ENCODE peak calls at places on chromosome 20, in eight cellular contexts. One of them, this sample, is unnamed.

GRCh38 chr20:32539063-32539816 is 45.9 kb downstream of the NOL4L start:
- DNase-seq in bronchial epithelial cell: no peak
- DNase-seq in mesothelial cell of epicardium: no peak
- DNase-seq in stomach: no peak
- DNase-seq in mesendoderm: no peak
- DNase-seq in NCI-H1105: no peak
- DNase-seq in WTC11: no peak
- DNase-seq in astrocyte: no peak
- DNase-seq in this sample: no peak

GRCh38 chr20:49171928-49172327 is 16.2 kb downstream of the STAU1 start:
- DNase-seq in bronchial epithelial cell: no peak
- DNase-seq in mesothelial cell of epicardium: no peak
- DNase-seq in stomach: no peak
- DNase-seq in mesendoderm: no peak
- DNase-seq in NCI-H1105: no peak
- DNase-seq in WTC11: no peak
- DNase-seq in astrocyte: no peak
- DNase-seq in this sample: no peak

GRCh38 chr20:11810316-11811130 is 107.2 kb upstream of the BTBD3 start:
- DNase-seq in bronchial epithelial cell: peak
- DNase-seq in mesothelial cell of epicardium: no peak
- DNase-seq in stomach: no peak
- DNase-seq in mesendoderm: no peak
- DNase-seq in NCI-H1105: no peak
- DNase-seq in WTC11: no peak
- DNase-seq in astrocyte: peak
- DNase-seq in this sample: no peak

GRCh38 chr20:63191400-63191799 is 24.5 kb downstream of the YTHDF1 start:
- DNase-seq in bronchial epithelial cell: peak
- DNase-seq in mesothelial cell of epicardium: no peak
- DNase-seq in stomach: peak
- DNase-seq in mesendoderm: no peak
- DNase-seq in NCI-H1105: peak
- DNase-seq in WTC11: no peak
- DNase-seq in astrocyte: no peak
- DNase-seq in this sample: no peak

GRCh38 chr20:13758884-13759283 is 25.8 kb downstream of the ESF1 start:
- DNase-seq in bronchial epithelial cell: no peak
- DNase-seq in mesothelial cell of epicardium: no peak
- DNase-seq in stomach: no peak
- DNase-seq in mesendoderm: no peak
- DNase-seq in NCI-H1105: no peak
- DNase-seq in WTC11: no peak
- DNase-seq in astrocyte: no peak
- DNase-seq in this sample: no peak

GRCh38 chr20:12386821-12387220 is 469.1 kb downstream of the BTBD3 start:
- DNase-seq in bronchial epithelial cell: no peak
- DNase-seq in mesothelial cell of epicardium: no peak
- DNase-seq in stomach: no peak
- DNase-seq in mesendoderm: no peak
- DNase-seq in NCI-H1105: no peak
- DNase-seq in WTC11: no peak
- DNase-seq in astrocyte: no peak
- DNase-seq in this sample: no peak

GRCh38 chr20:25487306-25487705 is 79.8 kb downstream of the GINS1 start:
- DNase-seq in bronchial epithelial cell: peak
- DNase-seq in mesothelial cell of epicardium: no peak
- DNase-seq in stomach: no peak
- DNase-seq in mesendoderm: no peak
- DNase-seq in NCI-H1105: no peak
- DNase-seq in WTC11: no peak
- DNase-seq in astrocyte: no peak
- DNase-seq in this sample: no peak

GRCh38 chr20:62675156-62675871 is 33.0 kb downstream of the SLCO4A1 start:
- DNase-seq in bronchial epithelial cell: no peak
- DNase-seq in mesothelial cell of epicardium: no peak
- DNase-seq in stomach: no peak
- DNase-seq in mesendoderm: no peak
- DNase-seq in NCI-H1105: no peak
- DNase-seq in WTC11: no peak
- DNase-seq in astrocyte: no peak
- DNase-seq in this sample: no peak

GRCh38 chr20:57767456-57767855 is 57.6 kb upstream of the PMEPA1 start:
- DNase-seq in bronchial epithelial cell: no peak
- DNase-seq in mesothelial cell of epicardium: no peak
- DNase-seq in stomach: no peak
- DNase-seq in mesendoderm: no peak
- DNase-seq in NCI-H1105: no peak
- DNase-seq in WTC11: no peak
- DNase-seq in astrocyte: no peak
- DNase-seq in this sample: no peak

GRCh38 chr20:35615667-35616464 is at the start of gene SPAG4:
- DNase-seq in bronchial epithelial cell: no peak
- DNase-seq in mesothelial cell of epicardium: peak
- DNase-seq in stomach: peak
- DNase-seq in mesendoderm: peak
- DNase-seq in NCI-H1105: peak
- DNase-seq in WTC11: peak
- DNase-seq in astrocyte: peak
- DNase-seq in this sample: peak

GRCh38 chr20:6381887-6382286 is 259.1 kb upstream of the FERMT1 start:
- DNase-seq in bronchial epithelial cell: peak
- DNase-seq in mesothelial cell of epicardium: no peak
- DNase-seq in stomach: no peak
- DNase-seq in mesendoderm: peak
- DNase-seq in NCI-H1105: no peak
- DNase-seq in WTC11: no peak
- DNase-seq in astrocyte: peak
- DNase-seq in this sample: no peak

GRCh38 chr20:23367770-23368169 is 5.8 kb downstream of the GZF1 start:
- DNase-seq in bronchial epithelial cell: peak
- DNase-seq in mesothelial cell of epicardium: no peak
- DNase-seq in stomach: no peak
- DNase-seq in mesendoderm: no peak
- DNase-seq in NCI-H1105: no peak
- DNase-seq in WTC11: no peak
- DNase-seq in astrocyte: no peak
- DNase-seq in this sample: no peak

GRCh38 chr20:63094767-63095499 is 88.2 kb upstream of the BHLHE23 start:
- DNase-seq in bronchial epithelial cell: no peak
- DNase-seq in mesothelial cell of epicardium: no peak
- DNase-seq in stomach: no peak
- DNase-seq in mesendoderm: no peak
- DNase-seq in NCI-H1105: no peak
- DNase-seq in WTC11: peak
- DNase-seq in astrocyte: no peak
- DNase-seq in this sample: peak

GRCh38 chr20:1225263-1225728 is 548 bp upstream of the RAD21L1 start:
- DNase-seq in bronchial epithelial cell: no peak
- DNase-seq in mesothelial cell of epicardium: no peak
- DNase-seq in stomach: no peak
- DNase-seq in mesendoderm: no peak
- DNase-seq in NCI-H1105: no peak
- DNase-seq in WTC11: no peak
- DNase-seq in astrocyte: no peak
- DNase-seq in this sample: no peak

GRCh38 chr20:63025534-63026331 is 19.0 kb upstream of the BHLHE23 start:
- DNase-seq in bronchial epithelial cell: peak
- DNase-seq in mesothelial cell of epicardium: no peak
- DNase-seq in stomach: no peak
- DNase-seq in mesendoderm: no peak
- DNase-seq in NCI-H1105: no peak
- DNase-seq in WTC11: peak
- DNase-seq in astrocyte: peak
- DNase-seq in this sample: no peak

GRCh38 chr20:382291-383115 is 1.9 kb downstream of the TRIB3 start:
- DNase-seq in bronchial epithelial cell: peak
- DNase-seq in mesothelial cell of epicardium: no peak
- DNase-seq in stomach: no peak
- DNase-seq in mesendoderm: peak
- DNase-seq in NCI-H1105: no peak
- DNase-seq in WTC11: no peak
- DNase-seq in astrocyte: no peak
- DNase-seq in this sample: no peak

GRCh38 chr20:24866008-24866407 is 83.1 kb upstream of the CST7 start:
- DNase-seq in bronchial epithelial cell: no peak
- DNase-seq in mesothelial cell of epicardium: no peak
- DNase-seq in stomach: no peak
- DNase-seq in mesendoderm: no peak
- DNase-seq in NCI-H1105: no peak
- DNase-seq in WTC11: no peak
- DNase-seq in astrocyte: no peak
- DNase-seq in this sample: no peak

GRCh38 chr20:856361-856775 is 22.9 kb downstream of the FAM110A start:
- DNase-seq in bronchial epithelial cell: peak
- DNase-seq in mesothelial cell of epicardium: no peak
- DNase-seq in stomach: no peak
- DNase-seq in mesendoderm: peak
- DNase-seq in NCI-H1105: no peak
- DNase-seq in WTC11: no peak
- DNase-seq in astrocyte: peak
- DNase-seq in this sample: no peak

GRCh38 chr20:4064118-4064962 is 49.0 kb upstream of the RNF24 start:
- DNase-seq in bronchial epithelial cell: peak
- DNase-seq in mesothelial cell of epicardium: peak
- DNase-seq in stomach: peak
- DNase-seq in mesendoderm: peak
- DNase-seq in NCI-H1105: peak
- DNase-seq in WTC11: peak
- DNase-seq in astrocyte: peak
- DNase-seq in this sample: no peak

GRCh38 chr20:53813728-53814459 is 220.3 kb upstream of the ZNF217 start:
- DNase-seq in bronchial epithelial cell: no peak
- DNase-seq in mesothelial cell of epicardium: no peak
- DNase-seq in stomach: no peak
- DNase-seq in mesendoderm: no peak
- DNase-seq in NCI-H1105: no peak
- DNase-seq in WTC11: no peak
- DNase-seq in astrocyte: no peak
- DNase-seq in this sample: no peak

GRCh38 chr20:53967527-53967926 is 102.9 kb downstream of the BCAS1 start:
- DNase-seq in bronchial epithelial cell: no peak
- DNase-seq in mesothelial cell of epicardium: no peak
- DNase-seq in stomach: no peak
- DNase-seq in mesendoderm: no peak
- DNase-seq in NCI-H1105: no peak
- DNase-seq in WTC11: no peak
- DNase-seq in astrocyte: no peak
- DNase-seq in this sample: no peak

GRCh38 chr20:13995086-13995665 is at the start of gene MACROD2:
- DNase-seq in bronchial epithelial cell: peak
- DNase-seq in mesothelial cell of epicardium: peak
- DNase-seq in stomach: peak
- DNase-seq in mesendoderm: peak
- DNase-seq in NCI-H1105: peak
- DNase-seq in WTC11: peak
- DNase-seq in astrocyte: peak
- DNase-seq in this sample: peak

GRCh38 chr20:5073154-5074049 is 46.4 kb downstream of the PCNA start:
- DNase-seq in bronchial epithelial cell: peak
- DNase-seq in mesothelial cell of epicardium: no peak
- DNase-seq in stomach: peak
- DNase-seq in mesendoderm: peak
- DNase-seq in NCI-H1105: no peak
- DNase-seq in WTC11: peak
- DNase-seq in astrocyte: peak
- DNase-seq in this sample: no peak

GRCh38 chr20:43473058-43473704 is 15.5 kb downstream of the SRSF6 start:
- DNase-seq in bronchial epithelial cell: no peak
- DNase-seq in mesothelial cell of epicardium: no peak
- DNase-seq in stomach: no peak
- DNase-seq in mesendoderm: peak
- DNase-seq in NCI-H1105: no peak
- DNase-seq in WTC11: no peak
- DNase-seq in astrocyte: no peak
- DNase-seq in this sample: no peak

GRCh38 chr20:665276-665675 is 10.3 kb downstream of the SCRT2 start:
- DNase-seq in bronchial epithelial cell: no peak
- DNase-seq in mesothelial cell of epicardium: no peak
- DNase-seq in stomach: no peak
- DNase-seq in mesendoderm: no peak
- DNase-seq in NCI-H1105: no peak
- DNase-seq in WTC11: peak
- DNase-seq in astrocyte: no peak
- DNase-seq in this sample: no peak

GRCh38 chr20:16732506-16733152 is 2.8 kb downstream of the SNRPB2 start:
- DNase-seq in bronchial epithelial cell: peak
- DNase-seq in mesothelial cell of epicardium: no peak
- DNase-seq in stomach: no peak
- DNase-seq in mesendoderm: peak
- DNase-seq in NCI-H1105: no peak
- DNase-seq in WTC11: no peak
- DNase-seq in astrocyte: no peak
- DNase-seq in this sample: no peak

This sample was measured in type B pancreatic cell.